ENCODE peak calls at places on chromosome 7, in six cellular contexts. One of them, this sample, is unnamed.

GRCh38 chr7:150941983-150942590 is 36.0 kb downstream of the KCNH2 start:
- DNase-seq in Calu3: peak; percentile 23
- DNase-seq in activated gamma-delta T cell: no peak
- DNase-seq in HCEC 1CT: no peak
- DNase-seq in AG20443: no peak
- DNase-seq in A549: no peak
- DNase-seq in this sample: no peak

GRCh38 chr7:36115448-36116321 is 37.4 kb upstream of the EEPD1 start:
- DNase-seq in Calu3: peak; percentile 94
- DNase-seq in activated gamma-delta T cell: no peak
- DNase-seq in HCEC 1CT: peak; percentile 98
- DNase-seq in AG20443: peak; percentile 90
- DNase-seq in A549: peak; percentile 84
- DNase-seq in this sample: peak; percentile 96

GRCh38 chr7:76296743-76297740 is 5.4 kb upstream of the HSPB1 start:
- DNase-seq in Calu3: peak; percentile 52
- DNase-seq in activated gamma-delta T cell: no peak
- DNase-seq in HCEC 1CT: peak; percentile 88
- DNase-seq in AG20443: peak; percentile 76
- DNase-seq in A549: no peak
- DNase-seq in this sample: no peak

GRCh38 chr7:37786741-37787569 is 61.4 kb upstream of the NME8 start:
- DNase-seq in Calu3: no peak
- DNase-seq in activated gamma-delta T cell: no peak
- DNase-seq in HCEC 1CT: no peak
- DNase-seq in AG20443: no peak
- DNase-seq in A549: no peak
- DNase-seq in this sample: no peak

GRCh38 chr7:155710035-155710434 is 65.6 kb downstream of the RBM33 start:
- DNase-seq in Calu3: no peak
- DNase-seq in activated gamma-delta T cell: no peak
- DNase-seq in HCEC 1CT: no peak
- DNase-seq in AG20443: no peak
- DNase-seq in A549: no peak
- DNase-seq in this sample: no peak

GRCh38 chr7:127536426-127537152 is 48.8 kb downstream of the GCC1 start:
- DNase-seq in Calu3: no peak
- DNase-seq in activated gamma-delta T cell: no peak
- DNase-seq in HCEC 1CT: no peak
- DNase-seq in AG20443: peak; percentile 29
- DNase-seq in A549: no peak
- DNase-seq in this sample: no peak

GRCh38 chr7:37083311-37084096 is 359.2 kb upstream of the AOAH start:
- DNase-seq in Calu3: no peak
- DNase-seq in activated gamma-delta T cell: no peak
- DNase-seq in HCEC 1CT: peak; percentile 32
- DNase-seq in AG20443: peak; percentile 75
- DNase-seq in A549: no peak
- DNase-seq in this sample: no peak

GRCh38 chr7:5491251-5492044 is 67.8 kb upstream of the TNRC18 start:
- DNase-seq in Calu3: no peak
- DNase-seq in activated gamma-delta T cell: no peak
- DNase-seq in HCEC 1CT: no peak
- DNase-seq in AG20443: no peak
- DNase-seq in A549: no peak
- DNase-seq in this sample: no peak

GRCh38 chr7:18370689-18371088 is 124.9 kb upstream of the HDAC9 start:
- DNase-seq in Calu3: no peak
- DNase-seq in activated gamma-delta T cell: no peak
- DNase-seq in HCEC 1CT: no peak
- DNase-seq in AG20443: no peak
- DNase-seq in A549: no peak
- DNase-seq in this sample: no peak

GRCh38 chr7:101681170-101682007 is 52.3 kb upstream of the MYL10 start:
- DNase-seq in Calu3: peak; percentile 77
- DNase-seq in activated gamma-delta T cell: no peak
- DNase-seq in HCEC 1CT: peak; percentile 70
- DNase-seq in AG20443: peak; percentile 95
- DNase-seq in A549: peak; percentile 89
- DNase-seq in this sample: no peak

GRCh38 chr7:135192914-135193536 is 18.3 kb downstream of the WDR91 start:
- DNase-seq in Calu3: no peak
- DNase-seq in activated gamma-delta T cell: no peak
- DNase-seq in HCEC 1CT: no peak
- DNase-seq in AG20443: no peak
- DNase-seq in A549: no peak
- DNase-seq in this sample: no peak

GRCh38 chr7:41114166-41114565 is 588.7 kb downstream of the INHBA start:
- DNase-seq in Calu3: no peak
- DNase-seq in activated gamma-delta T cell: no peak
- DNase-seq in HCEC 1CT: no peak
- DNase-seq in AG20443: no peak
- DNase-seq in A549: no peak
- DNase-seq in this sample: no peak

GRCh38 chr7:20141666-20142065 is 75.5 kb downstream of the MACC1 start:
- DNase-seq in Calu3: no peak
- DNase-seq in activated gamma-delta T cell: no peak
- DNase-seq in HCEC 1CT: no peak
- DNase-seq in AG20443: no peak
- DNase-seq in A549: no peak
- DNase-seq in this sample: no peak

GRCh38 chr7:4738711-4739527 is 36.5 kb upstream of the AP5Z1 start:
- DNase-seq in Calu3: no peak
- DNase-seq in activated gamma-delta T cell: no peak
- DNase-seq in HCEC 1CT: peak; percentile 93
- DNase-seq in AG20443: peak; percentile 70
- DNase-seq in A549: peak; percentile 91
- DNase-seq in this sample: peak; percentile 75

GRCh38 chr7:115297651-115298050 is 375.8 kb downstream of the MDFIC start:
- DNase-seq in Calu3: peak; percentile 78
- DNase-seq in activated gamma-delta T cell: no peak
- DNase-seq in HCEC 1CT: peak; percentile 89
- DNase-seq in AG20443: peak; percentile 43
- DNase-seq in A549: peak; percentile 28
- DNase-seq in this sample: peak; percentile 4

GRCh38 chr7:1646957-1647891 is 22.9 kb upstream of the ELFN1 start:
- DNase-seq in Calu3: no peak
- DNase-seq in activated gamma-delta T cell: no peak
- DNase-seq in HCEC 1CT: no peak
- DNase-seq in AG20443: no peak
- DNase-seq in A549: no peak
- DNase-seq in this sample: no peak

GRCh38 chr7:20331231-20331880 is 656 bp downstream of the ITGB8 start:
- DNase-seq in Calu3: no peak
- DNase-seq in activated gamma-delta T cell: no peak
- DNase-seq in HCEC 1CT: peak; percentile 35
- DNase-seq in AG20443: peak; percentile 59
- DNase-seq in A549: no peak
- DNase-seq in this sample: no peak

GRCh38 chr7:158842486-158842885 is 13.2 kb upstream of the ESYT2 start:
- DNase-seq in Calu3: no peak
- DNase-seq in activated gamma-delta T cell: no peak
- DNase-seq in HCEC 1CT: no peak
- DNase-seq in AG20443: no peak
- DNase-seq in A549: no peak
- DNase-seq in this sample: no peak

GRCh38 chr7:30914611-30915601 is 3.3 kb downstream of the AQP1 start:
- DNase-seq in Calu3: peak; percentile 88
- DNase-seq in activated gamma-delta T cell: no peak
- DNase-seq in HCEC 1CT: no peak
- DNase-seq in AG20443: peak; percentile 84
- DNase-seq in A549: peak; percentile 28
- DNase-seq in this sample: peak; percentile 10

GRCh38 chr7:29243777-29244655 is 49.4 kb downstream of the CHN2 start:
- DNase-seq in Calu3: peak; percentile 27
- DNase-seq in activated gamma-delta T cell: no peak
- DNase-seq in HCEC 1CT: no peak
- DNase-seq in AG20443: no peak
- DNase-seq in A549: no peak
- DNase-seq in this sample: no peak

GRCh38 chr7:116322541-116322940 is 112.2 kb downstream of the TES start:
- DNase-seq in Calu3: no peak
- DNase-seq in activated gamma-delta T cell: no peak
- DNase-seq in HCEC 1CT: peak; percentile 28
- DNase-seq in AG20443: no peak
- DNase-seq in A549: no peak
- DNase-seq in this sample: no peak

GRCh38 chr7:114715907-114716306 is 206.0 kb upstream of the MDFIC start:
- DNase-seq in Calu3: no peak
- DNase-seq in activated gamma-delta T cell: no peak
- DNase-seq in HCEC 1CT: peak; percentile 28
- DNase-seq in AG20443: no peak
- DNase-seq in A549: no peak
- DNase-seq in this sample: no peak

GRCh38 chr7:50594734-50595537 is 29.7 kb upstream of the DDC start:
- DNase-seq in Calu3: no peak
- DNase-seq in activated gamma-delta T cell: no peak
- DNase-seq in HCEC 1CT: no peak
- DNase-seq in AG20443: no peak
- DNase-seq in A549: no peak
- DNase-seq in this sample: no peak

GRCh38 chr7:18458830-18459229 is 36.7 kb upstream of the HDAC9 start:
- DNase-seq in Calu3: peak; percentile 71
- DNase-seq in activated gamma-delta T cell: no peak
- DNase-seq in HCEC 1CT: no peak
- DNase-seq in AG20443: no peak
- DNase-seq in A549: no peak
- DNase-seq in this sample: no peak

GRCh38 chr7:35003679-35004278 is 33.5 kb downstream of the DPY19L1 start:
- DNase-seq in Calu3: peak; percentile 96
- DNase-seq in activated gamma-delta T cell: no peak
- DNase-seq in HCEC 1CT: peak; percentile 65
- DNase-seq in AG20443: peak; percentile 16
- DNase-seq in A549: peak; percentile 83
- DNase-seq in this sample: peak; percentile 55

GRCh38 chr7:85529831-85530230 is 343.0 kb upstream of the SEMA3D start:
- DNase-seq in Calu3: no peak
- DNase-seq in activated gamma-delta T cell: no peak
- DNase-seq in HCEC 1CT: peak; percentile 60
- DNase-seq in AG20443: peak; percentile 52
- DNase-seq in A549: no peak
- DNase-seq in this sample: no peak

GRCh38 chr7:108454674-108455523 is 1.3 kb downstream of the NRCAM start:
- DNase-seq in Calu3: peak; percentile 6
- DNase-seq in activated gamma-delta T cell: no peak
- DNase-seq in HCEC 1CT: peak; percentile 12
- DNase-seq in AG20443: peak; percentile 43
- DNase-seq in A549: peak; percentile 61
- DNase-seq in this sample: no peak

GRCh38 chr7:78437118-78437517 is 638.5 kb downstream of the PHTF2 start:
- DNase-seq in Calu3: no peak
- DNase-seq in activated gamma-delta T cell: no peak
- DNase-seq in HCEC 1CT: peak; percentile 76
- DNase-seq in AG20443: peak; percentile 79
- DNase-seq in A549: no peak
- DNase-seq in this sample: no peak